ENCODE peak calls at places on chromosomes 4 and X, in eight cellular contexts. J is hepatocyte, U is GM23338, N is GM20000, P is adrenal gland, C is AG04450, M is AG09309, D is kidney. X is an unnamed sample.

GRCh38 chr4:179285696-179286095 is 1843.5 kb upstream of the AGA start:
- DNase-seq in M (no peak), N (no peak), P (no peak), D (no peak), U (no peak), C (no peak), J (peak), X (no peak)

GRCh38 chr4:56374956-56375355 is 12.3 kb downstream of the AASDH start:
- DNase-seq in N (no peak), D (no peak), J (no peak), U (no peak), C (no peak), P (no peak), M (no peak), X (no peak)

GRCh38 chr4:21765810-21766407 is 182.7 kb downstream of the KCNIP4 start:
- DNase-seq in U (peak), P (peak), J (peak), C (no peak), N (peak), D (no peak), M (no peak), X (no peak)

GRCh38 chrX:38347136-38347535 is 5.3 kb upstream of the OTC start:
- DNase-seq in C (no peak), J (peak), P (no peak), N (no peak), M (peak), D (no peak), U (peak), X (no peak)

GRCh38 chr4:15653430-15653829 is 1.7 kb downstream of the FBXL5 start:
- DNase-seq in P (no peak), N (no peak), U (no peak), M (no peak), C (no peak), D (no peak), J (no peak), X (no peak)

GRCh38 chr4:132386130-132386529 is 763.0 kb upstream of the PCDH10 start:
- DNase-seq in C (no peak), P (no peak), N (no peak), M (no peak), U (no peak), J (no peak), D (no peak), X (no peak)

GRCh38 chr4:9847971-9848764 is 66.7 kb downstream of the DRD5 start:
- DNase-seq in M (no peak), P (no peak), U (no peak), J (no peak), D (no peak), N (no peak), C (no peak), X (no peak)

GRCh38 chrX:148658115-148658725 is 157.8 kb downstream of the AFF2 start:
- DNase-seq in D (no peak), U (no peak), C (no peak), P (no peak), M (no peak), N (no peak), J (no peak), X (no peak)

GRCh38 chrX:19670321-19670750 is 155.0 kb upstream of the MAP3K15 start:
- DNase-seq in P (no peak), U (no peak), M (no peak), C (peak), D (no peak), N (no peak), J (peak), X (no peak)

GRCh38 chr4:2673157-2673556 is 83.0 kb downstream of the TNIP2 start:
- DNase-seq in J (no peak), P (no peak), U (peak), D (no peak), C (no peak), M (no peak), N (no peak), X (no peak)

GRCh38 chr4:86594559-86595425 is 677 bp downstream of the PTPN13 start:
- DNase-seq in D (peak), N (peak), P (peak), U (peak), C (peak), M (peak), J (peak), X (peak)

GRCh38 chr4:71277353-71277752 is 61.5 kb upstream of the SLC4A4 start:
- DNase-seq in U (no peak), M (no peak), P (no peak), N (no peak), C (no peak), D (no peak), J (no peak), X (no peak)

GRCh38 chr4:147753047-147753446 is 21.2 kb downstream of the ARHGAP10 start:
- DNase-seq in D (no peak), J (no peak), N (no peak), P (no peak), C (no peak), U (no peak), M (no peak), X (no peak)

GRCh38 chr4:100823993-100824323 is 306.1 kb upstream of the EMCN start:
- DNase-seq in M (no peak), P (no peak), C (no peak), D (no peak), N (no peak), U (no peak), J (no peak), X (no peak)

GRCh38 chrX:154734101-154734781 is 16.6 kb downstream of the GAB3 start:
- DNase-seq in M (no peak), U (no peak), P (no peak), J (no peak), D (no peak), C (no peak), N (peak), X (no peak)

GRCh38 chr4:5758741-5759140 is 47.7 kb downstream of the EVC start:
- DNase-seq in C (peak), J (peak), P (no peak), M (peak), N (peak), U (no peak), D (no peak), X (peak)

GRCh38 chr4:8746523-8747466 is 124.8 kb downstream of the HMX1 start:
- DNase-seq in P (no peak), D (no peak), U (no peak), C (no peak), N (no peak), J (no peak), M (no peak), X (no peak)

GRCh38 chr4:181647396-181648107 is 595.6 kb upstream of the TENM3 start:
- DNase-seq in N (no peak), M (no peak), P (no peak), C (no peak), J (no peak), U (peak), D (no peak), X (no peak)

GRCh38 chrX:133053854-133054565 is 42.9 kb downstream of the USP26 start:
- DNase-seq in N (no peak), J (no peak), U (peak), D (no peak), M (no peak), C (no peak), P (no peak), X (no peak)

GRCh38 chrX:108415891-108416290 is 22.3 kb downstream of the COL4A6 start:
- DNase-seq in M (no peak), U (no peak), C (no peak), J (no peak), P (no peak), N (no peak), D (no peak), X (no peak)

GRCh38 chrX:51614353-51614752 is 4.4 kb downstream of the CENPVL3 start:
- DNase-seq in D (no peak), N (peak), C (peak), M (peak), J (peak), U (peak), P (no peak), X (no peak)

GRCh38 chrX:155949098-155949497 is 48.4 kb upstream of the IL9R start:
- DNase-seq in M (no peak), N (no peak), J (no peak), D (no peak), P (no peak), U (no peak), C (no peak), X (no peak)

GRCh38 chrX:135200297-135200696 is 29.1 kb upstream of the CT55 start:
- DNase-seq in C (no peak), N (no peak), M (no peak), U (no peak), D (no peak), J (no peak), P (no peak), X (no peak)

DNA sequence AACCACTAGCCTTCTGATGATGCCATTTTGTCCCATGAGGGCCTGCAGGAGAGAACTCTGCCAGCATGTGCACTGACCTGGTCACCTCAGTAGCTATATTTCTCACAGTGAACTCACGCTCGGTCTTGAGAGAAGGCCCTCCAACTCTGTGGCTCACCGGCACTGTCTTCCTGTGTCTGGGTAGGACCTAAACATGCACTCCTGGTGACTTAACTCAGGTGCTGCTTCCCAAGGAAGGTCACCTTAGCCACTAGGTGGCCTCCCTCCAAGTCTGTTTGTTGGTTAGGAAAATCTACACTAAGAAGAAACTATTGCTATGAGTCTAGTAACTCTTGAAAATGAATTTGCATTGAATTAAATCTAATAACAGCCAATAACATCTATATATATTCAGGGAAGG is 24.8 kb downstream of the TLR10 start:
- DNase-seq in C (no peak), D (no peak), U (peak), J (peak), M (no peak), N (no peak), P (no peak), X (no peak)
- TF ChIP-seq CTCF in C (no peak), D (peak), U (peak), J (peak), M (no peak), N (peak), P (no peak), X (no peak)

GRCh38 chrX:23559975-23560374 is 107.3 kb upstream of the PRDX4 start:
- DNase-seq in U (peak), M (no peak), D (no peak), J (no peak), C (no peak), P (no peak), N (no peak), X (no peak)
- TF ChIP-seq CTCF in U (peak), M (no peak), D (no peak), J (no peak), C (no peak), P (no peak), N (no peak), X (no peak)

GRCh38 chrX:83771664-83772063 is 89.3 kb upstream of the CYLC1 start:
- DNase-seq in N (no peak), M (no peak), C (no peak), J (no peak), U (peak), D (no peak), P (no peak), X (no peak)
- TF ChIP-seq CTCF in N (no peak), M (no peak), C (no peak), J (no peak), U (peak), D (no peak), P (no peak), X (no peak)

DNA sequence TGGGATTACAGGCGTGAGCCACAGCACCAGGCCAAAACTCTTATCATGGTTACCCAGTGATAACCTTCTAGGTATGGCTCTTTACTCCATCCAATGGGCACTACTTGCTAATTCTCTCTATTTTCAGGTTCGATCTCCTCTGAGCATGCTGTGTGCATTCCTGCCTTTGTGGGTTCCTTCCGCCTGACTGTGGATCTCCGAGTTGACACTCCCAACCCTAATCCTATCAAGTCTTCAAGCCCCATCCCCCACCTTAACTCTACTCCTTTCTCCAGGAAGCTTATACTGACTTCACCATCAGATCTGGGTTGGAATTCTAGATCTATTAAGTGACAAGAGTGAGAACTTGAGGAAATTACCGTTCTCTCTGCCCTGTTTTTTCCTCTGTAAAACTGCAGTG is 64.6 kb downstream of the ZAR1 start:
- DNase-seq in U (peak), M (no peak), J (no peak), N (no peak), C (no peak), P (no peak), D (no peak), X (no peak)
- TF ChIP-seq CTCF in U (no peak), M (no peak), J (no peak), N (no peak), C (no peak), P (no peak), D (no peak), X (no peak)

DNA sequence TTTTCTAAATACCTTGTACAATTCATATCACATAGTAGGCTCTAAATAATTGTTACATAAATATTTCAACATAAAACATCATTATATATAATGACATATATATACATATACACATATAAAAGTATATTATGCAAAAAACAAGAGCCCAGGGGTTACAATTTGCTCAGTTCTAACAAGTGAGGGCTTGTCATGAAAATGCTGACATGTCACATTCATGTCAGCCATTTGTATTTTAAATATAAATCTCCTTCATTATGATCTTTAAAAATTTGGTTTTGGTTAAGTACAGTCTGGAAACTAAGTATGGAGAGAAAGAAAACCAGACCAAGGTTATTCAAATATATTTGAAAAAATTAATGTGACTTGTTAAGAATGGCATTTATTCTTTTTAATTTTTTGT is 2745.4 kb downstream of the PCDH7 start:
- DNase-seq in U (no peak), J (no peak), C (no peak), N (no peak), D (no peak), P (no peak), M (no peak), X (no peak)
- TF ChIP-seq CTCF in U (no peak), J (no peak), C (no peak), N (no peak), D (no peak), P (no peak), M (no peak), X (no peak)

GRCh38 chr4:89218587-89218986 is 89.0 kb downstream of the GPRIN3 start:
- DNase-seq in C (no peak), D (no peak), U (no peak), P (no peak), J (no peak), M (no peak), N (no peak), X (no peak)

GRCh38 chr4:89215736-89216135 is 91.9 kb downstream of the GPRIN3 start:
- DNase-seq in M (no peak), D (no peak), N (no peak), P (no peak), C (no peak), J (no peak), U (no peak), X (no peak)

GRCh38 chr4:89216422-89216821 is 91.2 kb downstream of the GPRIN3 start:
- DNase-seq in P (no peak), D (no peak), J (no peak), C (no peak), M (no peak), N (no peak), U (no peak), X (no peak)

GRCh38 chr4:89216866-89217265 is 90.7 kb downstream of the GPRIN3 start:
- DNase-seq in M (no peak), D (no peak), J (no peak), N (no peak), C (no peak), P (no peak), U (no peak), X (no peak)

DNA sequence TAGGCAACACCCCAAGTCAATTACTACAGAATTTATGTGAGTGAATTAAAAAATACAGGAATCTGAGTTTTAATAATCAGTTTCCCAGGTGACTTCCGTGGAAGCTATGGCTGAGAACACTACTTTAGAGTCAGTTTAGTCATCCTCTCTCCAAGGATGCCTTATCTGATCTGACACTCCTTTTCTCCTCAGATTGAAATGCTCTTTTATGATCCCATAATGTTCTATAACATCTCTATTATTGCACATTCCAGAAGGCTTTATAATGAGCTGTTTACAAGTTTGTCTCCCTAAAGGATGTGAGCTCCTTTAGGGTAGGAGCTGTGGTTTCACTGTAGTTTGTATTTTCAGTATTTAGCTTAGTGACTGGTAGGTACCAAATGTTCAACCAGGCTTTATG is 90.0 kb downstream of the GPRIN3 start:
- DNase-seq in J (no peak), D (no peak), U (no peak), N (no peak), M (no peak), C (no peak), P (no peak), X (no peak)
- TF ChIP-seq CTCF in J (no peak), D (no peak), U (no peak), N (no peak), M (no peak), C (no peak), P (no peak), X (no peak)

DNA sequence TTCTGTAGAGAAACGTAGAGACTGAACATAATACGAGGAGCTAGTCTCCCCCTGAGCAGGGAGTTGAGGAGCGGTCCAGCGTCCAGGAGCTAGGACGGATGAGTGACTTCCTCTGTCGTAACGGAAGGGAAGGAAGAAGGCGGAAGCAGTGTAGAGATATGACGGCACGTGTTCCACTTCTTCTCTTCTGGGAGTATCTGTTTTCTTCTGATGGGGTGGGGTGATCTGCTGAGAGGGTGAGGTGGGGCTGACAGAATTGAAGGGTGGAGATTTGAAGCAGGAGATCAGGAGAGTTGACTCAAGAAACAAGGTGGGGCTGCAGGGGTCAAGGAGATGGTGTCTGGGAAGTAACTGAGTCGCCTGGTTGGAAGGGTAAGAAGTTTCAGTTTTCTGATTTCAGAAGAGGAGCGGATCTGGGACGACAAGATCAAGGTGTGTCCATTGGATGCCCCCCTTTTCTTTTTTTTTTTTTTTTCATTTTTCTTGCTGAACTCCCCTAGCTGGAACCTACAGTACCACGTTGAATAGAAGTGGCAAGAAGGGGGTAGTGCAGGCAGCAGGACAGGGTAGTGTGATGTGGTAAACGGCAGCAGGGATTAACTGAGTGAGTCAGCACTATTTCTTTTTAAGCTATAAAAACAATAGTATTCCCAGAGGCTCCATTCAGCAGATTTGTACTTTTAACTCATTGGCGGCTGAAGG is 50.7 kb upstream of the SETD7 start:
- DNase-seq in D (no peak), J (no peak), C (no peak), N (no peak), U (no peak), P (no peak), M (no peak), X (no peak)
- TF ChIP-seq CTCF in D (no peak), J (no peak), C (no peak), N (no peak), U (no peak), P (no peak), M (peak), X (peak)

GRCh38 chr4:113636438-113636818 is 125.1 kb downstream of the CAMK2D start:
- DNase-seq in N (peak), J (no peak), M (no peak), P (no peak), D (no peak), C (no peak), U (peak), X (no peak)
- TF ChIP-seq CTCF in N (peak), J (no peak), M (no peak), P (no peak), D (no peak), C (no peak), U (peak), X (no peak)

GRCh38 chrX:2652106-2652505 is 39.0 kb upstream of the CD99 start:
- DNase-seq in P (no peak), U (peak), C (no peak), M (no peak), J (no peak), N (no peak), D (no peak), X (no peak)
- TF ChIP-seq CTCF in P (no peak), U (peak), C (peak), M (no peak), J (no peak), N (no peak), D (no peak), X (no peak)